ENCODE peak calls at places on chromosomes 13 and 19, in eight cellular contexts. One of them, this sample, is unnamed.

GRCh38 chr13:109672545-109672944 is 113.8 kb downstream of the IRS2 start:
- DNase-seq in Peyer's patch: no peak
- DNase-seq in RWPE1: no peak
- DNase-seq in upper lobe of left lung: no peak
- DNase-seq in AG10803: peak; percentile 36
- DNase-seq in breast epithelium: no peak
- DNase-seq in AG09309: no peak
- DNase-seq in stomach: no peak
- DNase-seq in this sample: no peak

GRCh38 chr13:19845758-19846157 is 17.7 kb downstream of the ZMYM5 start:
- DNase-seq in upper lobe of left lung: no peak
- DNase-seq in Peyer's patch: no peak
- DNase-seq in AG09309: peak; percentile 86
- DNase-seq in RWPE1: peak; percentile 97
- DNase-seq in stomach: no peak
- DNase-seq in AG10803: peak; percentile 94
- DNase-seq in breast epithelium: no peak
- DNase-seq in this sample: no peak

GRCh38 chr13:29282096-29282495 is 313.4 kb downstream of the SLC7A1 start:
- DNase-seq in AG09309: no peak
- DNase-seq in breast epithelium: no peak
- DNase-seq in AG10803: no peak
- DNase-seq in Peyer's patch: no peak
- DNase-seq in RWPE1: no peak
- DNase-seq in upper lobe of left lung: no peak
- DNase-seq in stomach: no peak
- DNase-seq in this sample: no peak

GRCh38 chr13:74883834-74884233 is 598.1 kb downstream of the TBC1D4 start:
- DNase-seq in Peyer's patch: no peak
- DNase-seq in AG09309: no peak
- DNase-seq in stomach: no peak
- DNase-seq in RWPE1: no peak
- DNase-seq in upper lobe of left lung: no peak
- DNase-seq in breast epithelium: no peak
- DNase-seq in AG10803: no peak
- DNase-seq in this sample: no peak

GRCh38 chr13:93265800-93266199 is 39.2 kb downstream of the GPC6 start:
- DNase-seq in upper lobe of left lung: no peak
- DNase-seq in AG09309: no peak
- DNase-seq in Peyer's patch: no peak
- DNase-seq in AG10803: no peak
- DNase-seq in breast epithelium: no peak
- DNase-seq in stomach: no peak
- DNase-seq in RWPE1: no peak
- DNase-seq in this sample: no peak

GRCh38 chr13:112849500-112849899 is 119.5 kb upstream of the MCF2L start:
- DNase-seq in upper lobe of left lung: peak; percentile 71
- DNase-seq in AG09309: no peak
- DNase-seq in RWPE1: no peak
- DNase-seq in stomach: no peak
- DNase-seq in AG10803: no peak
- DNase-seq in breast epithelium: no peak
- DNase-seq in Peyer's patch: no peak
- DNase-seq in this sample: no peak

GRCh38 chr13:114008964-114009589 is 35.2 kb upstream of the C13orf46 start:
- DNase-seq in Peyer's patch: no peak
- DNase-seq in AG10803: no peak
- DNase-seq in upper lobe of left lung: no peak
- DNase-seq in breast epithelium: no peak
- DNase-seq in AG09309: no peak
- DNase-seq in stomach: no peak
- DNase-seq in RWPE1: no peak
- DNase-seq in this sample: peak; percentile 16

GRCh38 chr13:113579686-113580085 is 4.9 kb upstream of the TFDP1 start:
- DNase-seq in breast epithelium: no peak
- DNase-seq in RWPE1: no peak
- DNase-seq in stomach: no peak
- DNase-seq in AG10803: no peak
- DNase-seq in Peyer's patch: no peak
- DNase-seq in upper lobe of left lung: no peak
- DNase-seq in AG09309: no peak
- DNase-seq in this sample: no peak

GRCh38 chr19:54282706-54283105 is 1.8 kb upstream of the LILRB2 start:
- DNase-seq in AG09309: no peak
- DNase-seq in AG10803: no peak
- DNase-seq in Peyer's patch: no peak
- DNase-seq in stomach: no peak
- DNase-seq in breast epithelium: no peak
- DNase-seq in RWPE1: no peak
- DNase-seq in upper lobe of left lung: no peak
- DNase-seq in this sample: no peak

GRCh38 chr13:109693213-109693612 is 93.2 kb downstream of the IRS2 start:
- DNase-seq in upper lobe of left lung: no peak
- DNase-seq in stomach: no peak
- DNase-seq in AG09309: no peak
- DNase-seq in breast epithelium: no peak
- DNase-seq in Peyer's patch: no peak
- DNase-seq in RWPE1: no peak
- DNase-seq in AG10803: no peak
- DNase-seq in this sample: no peak

GRCh38 chr13:83880275-83881027 is 1.8 kb downstream of the SLITRK1 start:
- DNase-seq in upper lobe of left lung: no peak
- DNase-seq in AG10803: no peak
- DNase-seq in RWPE1: no peak
- DNase-seq in Peyer's patch: no peak
- DNase-seq in breast epithelium: no peak
- DNase-seq in stomach: no peak
- DNase-seq in AG09309: no peak
- DNase-seq in this sample: no peak

GRCh38 chr19:45186509-45187334 is 8.1 kb downstream of the BLOC1S3 start:
- DNase-seq in stomach: no peak
- DNase-seq in Peyer's patch: no peak
- DNase-seq in breast epithelium: no peak
- DNase-seq in RWPE1: no peak
- DNase-seq in upper lobe of left lung: no peak
- DNase-seq in AG09309: no peak
- DNase-seq in AG10803: no peak
- DNase-seq in this sample: no peak

GRCh38 chr19:45184115-45184514 is 5.5 kb downstream of the BLOC1S3 start:
- DNase-seq in Peyer's patch: no peak
- DNase-seq in AG09309: no peak
- DNase-seq in breast epithelium: no peak
- DNase-seq in AG10803: no peak
- DNase-seq in RWPE1: no peak
- DNase-seq in stomach: no peak
- DNase-seq in upper lobe of left lung: no peak
- DNase-seq in this sample: no peak

GRCh38 chr19:45189971-45190370 is 11.4 kb downstream of the BLOC1S3 start:
- DNase-seq in AG10803: no peak
- DNase-seq in stomach: no peak
- DNase-seq in AG09309: no peak
- DNase-seq in upper lobe of left lung: no peak
- DNase-seq in Peyer's patch: no peak
- DNase-seq in breast epithelium: no peak
- DNase-seq in RWPE1: no peak
- DNase-seq in this sample: no peak

GRCh38 chr19:45191324-45191845 is 12.8 kb downstream of the BLOC1S3 start:
- DNase-seq in Peyer's patch: no peak
- DNase-seq in RWPE1: peak; percentile 46
- DNase-seq in upper lobe of left lung: no peak
- DNase-seq in AG09309: no peak
- DNase-seq in breast epithelium: no peak
- DNase-seq in stomach: no peak
- DNase-seq in AG10803: no peak
- DNase-seq in this sample: no peak

DNA sequence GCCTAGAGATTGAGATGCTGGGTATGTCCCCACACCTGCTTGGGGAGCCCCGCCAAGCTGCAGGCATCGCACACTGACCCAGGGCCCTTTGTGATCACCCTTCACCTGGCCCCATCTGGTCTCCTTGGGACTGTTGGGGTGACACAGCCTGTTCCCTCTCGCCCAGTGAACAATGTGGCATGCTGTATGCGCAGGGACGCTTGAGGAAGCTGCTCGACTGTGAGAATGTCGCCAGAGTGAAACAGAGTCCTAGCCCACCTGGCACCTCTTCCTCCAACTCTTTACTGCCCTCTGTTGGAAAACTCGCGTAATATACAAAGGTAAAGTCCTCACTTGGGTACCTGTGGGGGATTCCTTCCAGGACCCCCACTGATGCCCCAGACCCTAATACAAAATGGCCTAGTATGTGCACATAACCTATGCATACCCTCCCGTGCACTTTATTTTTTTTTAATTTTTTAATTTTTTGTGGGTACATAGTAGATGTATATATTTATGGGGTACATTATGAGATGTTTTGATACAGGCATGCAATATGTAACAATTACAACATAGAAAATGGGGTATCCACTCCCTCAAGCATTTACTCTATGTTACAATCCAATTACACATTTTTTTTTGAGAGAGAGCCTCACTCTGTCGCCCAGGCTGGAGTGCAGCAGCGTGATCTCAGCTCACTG is 9.0 kb downstream of the BLOC1S3 start:
- DNase-seq in upper lobe of left lung: no peak
- DNase-seq in breast epithelium: no peak
- DNase-seq in stomach: no peak
- DNase-seq in Peyer's patch: no peak
- DNase-seq in AG09309: no peak
- DNase-seq in AG10803: no peak
- DNase-seq in RWPE1: peak; percentile 34
- DNase-seq in this sample: no peak
- TF ChIP-seq CTCF in upper lobe of left lung: peak; percentile 29
- TF ChIP-seq CTCF in breast epithelium: peak; percentile 43
- TF ChIP-seq CTCF in stomach: peak; percentile 44
- TF ChIP-seq CTCF in Peyer's patch: peak; percentile 52
- TF ChIP-seq CTCF in AG09309: peak; percentile 51
- TF ChIP-seq CTCF in AG10803: peak; percentile 48
- TF ChIP-seq CTCF in RWPE1: peak; percentile 70
- TF ChIP-seq CTCF in this sample: peak; percentile 65

GRCh38 chr19:3024509-3024869 is 4.6 kb downstream of the TLE2 start:
- DNase-seq in AG09309: no peak
- DNase-seq in upper lobe of left lung: no peak
- DNase-seq in Peyer's patch: no peak
- DNase-seq in RWPE1: no peak
- DNase-seq in breast epithelium: no peak
- DNase-seq in stomach: no peak
- DNase-seq in AG10803: no peak
- DNase-seq in this sample: no peak

GRCh38 chr19:3027292-3027691 is 1.8 kb downstream of the TLE2 start:
- DNase-seq in AG10803: no peak
- DNase-seq in RWPE1: no peak
- DNase-seq in stomach: no peak
- DNase-seq in Peyer's patch: no peak
- DNase-seq in upper lobe of left lung: no peak
- DNase-seq in AG09309: no peak
- DNase-seq in breast epithelium: no peak
- DNase-seq in this sample: no peak

GRCh38 chr19:3026768-3027167 is 2.3 kb downstream of the TLE2 start:
- DNase-seq in Peyer's patch: no peak
- DNase-seq in upper lobe of left lung: no peak
- DNase-seq in AG09309: no peak
- DNase-seq in AG10803: no peak
- DNase-seq in RWPE1: no peak
- DNase-seq in breast epithelium: no peak
- DNase-seq in stomach: no peak
- DNase-seq in this sample: no peak

GRCh38 chr19:3024870-3025515 is 4.1 kb downstream of the TLE2 start:
- DNase-seq in AG09309: no peak
- DNase-seq in AG10803: no peak
- DNase-seq in Peyer's patch: no peak
- DNase-seq in RWPE1: no peak
- DNase-seq in breast epithelium: no peak
- DNase-seq in upper lobe of left lung: no peak
- DNase-seq in stomach: no peak
- DNase-seq in this sample: no peak

DNA sequence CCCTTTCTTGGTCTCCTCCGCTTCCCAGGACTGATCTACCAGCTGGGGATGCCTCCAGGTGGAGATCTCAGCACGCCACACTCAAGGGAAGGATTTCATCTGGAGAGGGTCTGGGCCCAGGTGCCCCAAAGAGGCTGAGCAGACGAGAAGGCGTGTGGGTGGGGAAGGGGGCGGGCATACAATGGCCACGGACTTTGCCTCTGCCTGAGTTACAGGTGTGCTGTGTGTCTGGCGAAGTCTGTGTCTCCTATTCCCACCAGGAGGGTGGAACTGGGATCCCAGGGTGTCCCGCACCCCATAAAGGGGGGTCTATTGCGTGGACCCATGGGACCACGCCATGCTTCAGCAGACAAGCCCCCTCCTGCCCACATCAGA is 3.6 kb downstream of the TLE2 start:
- DNase-seq in AG09309: no peak
- DNase-seq in Peyer's patch: no peak
- DNase-seq in upper lobe of left lung: no peak
- DNase-seq in RWPE1: no peak
- DNase-seq in breast epithelium: no peak
- DNase-seq in AG10803: no peak
- DNase-seq in stomach: no peak
- DNase-seq in this sample: no peak
- TF ChIP-seq CTCF in AG09309: no peak
- TF ChIP-seq CTCF in Peyer's patch: no peak
- TF ChIP-seq CTCF in upper lobe of left lung: no peak
- TF ChIP-seq CTCF in RWPE1: no peak
- TF ChIP-seq CTCF in breast epithelium: no peak
- TF ChIP-seq CTCF in AG10803: no peak
- TF ChIP-seq CTCF in stomach: no peak
- TF ChIP-seq CTCF in this sample: no peak

DNA sequence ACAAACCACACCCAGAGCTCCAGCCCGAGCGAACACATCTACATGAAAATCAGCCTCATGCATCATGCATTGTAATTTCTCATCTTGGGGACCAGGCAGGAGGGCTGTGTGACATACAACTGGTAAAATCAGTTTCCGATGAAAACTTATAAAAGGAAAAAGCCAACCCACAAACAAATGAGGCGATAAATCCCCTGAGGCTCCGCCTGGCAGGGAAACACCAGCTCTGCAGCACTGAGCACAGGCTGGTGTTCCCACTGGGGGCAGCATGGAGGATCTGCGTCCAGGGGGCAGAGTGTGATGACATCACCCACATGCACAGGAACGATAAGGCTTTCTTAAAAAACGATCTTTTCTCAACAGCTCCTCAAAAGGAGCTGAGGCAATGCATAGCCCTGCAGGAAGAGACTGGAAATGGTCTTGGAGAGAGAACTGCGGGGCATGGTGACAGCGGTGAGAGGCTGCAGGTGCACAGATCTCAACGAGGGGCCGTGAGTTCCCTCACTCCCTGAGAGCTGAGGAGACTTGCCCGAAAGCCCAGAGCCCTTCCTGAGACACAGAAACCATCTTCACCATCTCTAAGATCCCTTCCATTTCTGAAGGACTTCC is 24.6 kb downstream of the SH3GL1 start:
- DNase-seq in upper lobe of left lung: no peak
- DNase-seq in stomach: no peak
- DNase-seq in Peyer's patch: peak; percentile 76
- DNase-seq in breast epithelium: no peak
- DNase-seq in AG10803: peak; percentile 68
- DNase-seq in AG09309: peak; percentile 49
- DNase-seq in RWPE1: no peak
- DNase-seq in this sample: no peak
- TF ChIP-seq CTCF in upper lobe of left lung: no peak
- TF ChIP-seq CTCF in stomach: no peak
- TF ChIP-seq CTCF in Peyer's patch: peak; percentile 31
- TF ChIP-seq CTCF in breast epithelium: no peak
- TF ChIP-seq CTCF in AG10803: peak; percentile 56
- TF ChIP-seq CTCF in AG09309: peak; percentile 62
- TF ChIP-seq CTCF in RWPE1: no peak
- TF ChIP-seq CTCF in this sample: no peak

GRCh38 chr19:41784337-41785239 is 11.8 kb upstream of the CEACAM3 start:
- DNase-seq in AG09309: no peak
- DNase-seq in AG10803: no peak
- DNase-seq in upper lobe of left lung: no peak
- DNase-seq in Peyer's patch: peak; percentile 22
- DNase-seq in stomach: no peak
- DNase-seq in RWPE1: no peak
- DNase-seq in breast epithelium: no peak
- DNase-seq in this sample: no peak
- TF ChIP-seq CTCF in AG09309: no peak
- TF ChIP-seq CTCF in AG10803: no peak
- TF ChIP-seq CTCF in upper lobe of left lung: no peak
- TF ChIP-seq CTCF in Peyer's patch: no peak
- TF ChIP-seq CTCF in stomach: no peak
- TF ChIP-seq CTCF in RWPE1: no peak
- TF ChIP-seq CTCF in breast epithelium: no peak
- TF ChIP-seq CTCF in this sample: no peak